ENCODE peak calls at places on chromosomes 4 and X, in seven cellular contexts. C, T, B, E, Q, I and G are unnamed samples. For H3K4me1, the result is how much of the 10 kb centered on the place peaks cover.

GRCh38 chr4:89024051-89024675 is 32.8 kb downstream of the FAM13A start:
- DNase-seq in B (peak), C (no peak), E (peak), T (no peak), Q (peak), I (peak), G (no peak)

GRCh38 chrX:13868481-13869040 is 51.7 kb upstream of the GPM6B start:
- DNase-seq in T (no peak), E (no peak), Q (no peak), C (no peak), B (no peak), I (no peak), G (no peak)

GRCh38 chr4:164956766-164957643 is 20.5 kb downstream of the TRIM61 start:
- DNase-seq in Q (peak), T (peak), I (peak), B (peak), E (peak), C (peak), G (peak)

GRCh38 chr4:17968721-17969120 is 52.8 kb downstream of the LCORL start:
- DNase-seq in E (no peak), B (no peak), I (no peak), T (no peak), C (no peak), Q (no peak), G (no peak)

GRCh38 chrX:39753296-39753996 is 344.3 kb downstream of the BCOR start:
- DNase-seq in B (peak), Q (peak), I (peak), C (no peak), E (no peak), T (no peak), G (no peak)

GRCh38 chr4:139740121-139740520 is 74.5 kb downstream of the MGST2 start:
- DNase-seq in I (no peak), C (no peak), Q (no peak), E (no peak), T (no peak), B (no peak), G (no peak)

GRCh38 chr4:182809417-182810102 is 107.6 kb downstream of the DCTD start:
- DNase-seq in T (no peak), B (no peak), I (no peak), C (no peak), Q (no peak), E (no peak), G (no peak)

GRCh38 chr4:78734451-78735003 is 41.6 kb upstream of the BMP2K start:
- DNase-seq in B (no peak), C (no peak), T (no peak), Q (no peak), I (no peak), E (no peak), G (no peak)

GRCh38 chr4:5192271-5192670 is 141.0 kb downstream of the STK32B start:
- DNase-seq in T (no peak), E (no peak), B (no peak), Q (no peak), C (no peak), I (no peak), G (no peak)

GRCh38 chr4:124806403-124806802 is 93.9 kb upstream of the ANKRD50 start:
- DNase-seq in Q (peak), T (no peak), E (no peak), I (no peak), C (no peak), B (peak), G (no peak)

GRCh38 chrX:65671286-65671685 is 3.8 kb downstream of the MSN start:
- DNase-seq in I (no peak), B (no peak), C (no peak), T (no peak), Q (no peak), E (no peak), G (no peak)
- H3K4me1 ChIP-seq in I (under half), B (under half), C (under half), T (under half), Q (under half), E (under half), G (half or more)

GRCh38 chr4:128527356-128527755 is 239.7 kb upstream of the PGRMC2 start:
- DNase-seq in E (no peak), Q (no peak), B (no peak), I (no peak), C (no peak), T (no peak), G (no peak)

GRCh38 chr4:128525387-128525786 is 237.8 kb upstream of the PGRMC2 start:
- DNase-seq in Q (no peak), C (no peak), B (peak), E (no peak), I (no peak), T (no peak), G (no peak)

GRCh38 chr4:128528177-128528576 is 240.6 kb upstream of the PGRMC2 start:
- DNase-seq in E (no peak), I (no peak), T (no peak), Q (no peak), C (no peak), B (no peak), G (no peak)

GRCh38 chr4:128524311-128524710 is 236.7 kb upstream of the PGRMC2 start:
- DNase-seq in T (no peak), I (peak), Q (no peak), B (no peak), C (no peak), E (no peak), G (peak)

DNA sequence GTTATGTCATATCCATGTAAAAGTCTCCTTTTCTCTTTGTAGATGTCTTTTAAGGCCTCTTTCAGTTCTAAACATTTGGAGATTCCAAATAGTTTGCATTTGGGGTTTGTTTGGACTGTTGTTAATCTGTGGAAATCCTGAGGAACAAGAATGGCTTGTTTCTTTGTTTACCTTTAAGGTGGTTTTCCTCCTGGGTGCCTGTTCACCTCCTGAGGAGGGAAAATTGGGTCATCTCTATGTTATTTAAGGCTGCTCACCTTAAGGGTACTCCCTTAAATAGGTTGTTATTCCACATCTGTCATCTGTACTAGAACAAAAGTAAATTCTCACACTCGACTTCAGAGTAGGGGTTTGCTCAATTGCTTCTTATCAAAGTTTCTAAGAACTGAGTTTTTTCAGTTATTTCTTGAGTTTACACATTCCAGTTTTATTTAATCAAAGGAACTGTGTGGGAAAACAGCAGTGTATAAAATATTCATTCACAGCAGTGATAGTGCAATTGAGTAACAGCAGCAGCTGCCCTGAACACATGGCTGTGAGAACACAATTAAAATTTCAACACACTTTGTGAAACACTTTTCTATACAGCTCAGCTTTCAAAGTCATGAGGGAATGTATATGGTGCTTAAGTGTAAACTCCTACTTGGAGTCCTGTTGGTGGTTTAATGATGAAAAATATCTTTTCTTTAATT is 238.5 kb upstream of the PGRMC2 start:
- DNase-seq in Q (no peak), T (no peak), C (no peak), E (no peak), B (peak), I (no peak), G (no peak)
- H3K4me1 ChIP-seq in Q (under half), T (under half), C (under half), E (under half), B (under half), I (under half), G (under half)

GRCh38 chr4:81628489-81628888 is 156.8 kb upstream of the RASGEF1B start:
- DNase-seq in E (no peak), Q (no peak), I (no peak), C (no peak), B (no peak), T (no peak), G (no peak)
- H3K4me1 ChIP-seq in E (under half), Q (under half), I (under half), C (under half), B (under half), T (under half), G (under half)

GRCh38 chr4:156941940-156942548 is 29.6 kb downstream of the PDGFC start:
- DNase-seq in E (peak), Q (no peak), C (peak), I (peak), T (no peak), B (no peak), G (peak)

GRCh38 chr4:156945532-156945931 is 26.1 kb downstream of the PDGFC start:
- DNase-seq in E (no peak), Q (no peak), B (no peak), T (no peak), C (no peak), I (no peak), G (no peak)

GRCh38 chr4:156939801-156940200 is 31.8 kb downstream of the PDGFC start:
- DNase-seq in E (no peak), Q (no peak), B (no peak), I (no peak), T (no peak), C (no peak), G (no peak)

GRCh38 chr4:156946508-156947197 is 24.9 kb downstream of the PDGFC start:
- DNase-seq in Q (no peak), E (no peak), T (no peak), C (no peak), B (no peak), I (no peak), G (no peak)

DNA sequence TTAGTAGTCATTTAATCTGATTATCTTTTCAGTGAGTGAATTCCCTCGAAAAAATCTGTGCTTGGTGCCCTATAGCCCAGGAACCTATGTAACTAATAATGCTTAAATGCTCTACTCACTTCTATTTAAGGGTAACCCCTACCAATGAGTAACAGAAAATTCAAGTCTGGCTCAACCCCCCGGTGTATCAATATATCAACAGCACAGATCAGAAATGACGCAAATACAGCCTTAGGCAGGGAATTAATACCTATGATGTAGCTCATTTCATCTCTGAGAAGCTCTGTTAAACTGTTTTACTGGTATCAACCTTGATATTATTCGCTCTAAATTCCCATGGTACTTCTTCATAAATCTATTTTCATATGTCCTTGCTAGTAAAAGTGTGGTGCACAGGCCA is 28.6 kb downstream of the PDGFC start:
- DNase-seq in B (no peak), C (no peak), Q (no peak), T (no peak), E (no peak), I (no peak), G (no peak)
- H3K4me1 ChIP-seq in B (half or more), C (under half), Q (under half), T (under half), E (under half), I (under half), G (under half)

DNA sequence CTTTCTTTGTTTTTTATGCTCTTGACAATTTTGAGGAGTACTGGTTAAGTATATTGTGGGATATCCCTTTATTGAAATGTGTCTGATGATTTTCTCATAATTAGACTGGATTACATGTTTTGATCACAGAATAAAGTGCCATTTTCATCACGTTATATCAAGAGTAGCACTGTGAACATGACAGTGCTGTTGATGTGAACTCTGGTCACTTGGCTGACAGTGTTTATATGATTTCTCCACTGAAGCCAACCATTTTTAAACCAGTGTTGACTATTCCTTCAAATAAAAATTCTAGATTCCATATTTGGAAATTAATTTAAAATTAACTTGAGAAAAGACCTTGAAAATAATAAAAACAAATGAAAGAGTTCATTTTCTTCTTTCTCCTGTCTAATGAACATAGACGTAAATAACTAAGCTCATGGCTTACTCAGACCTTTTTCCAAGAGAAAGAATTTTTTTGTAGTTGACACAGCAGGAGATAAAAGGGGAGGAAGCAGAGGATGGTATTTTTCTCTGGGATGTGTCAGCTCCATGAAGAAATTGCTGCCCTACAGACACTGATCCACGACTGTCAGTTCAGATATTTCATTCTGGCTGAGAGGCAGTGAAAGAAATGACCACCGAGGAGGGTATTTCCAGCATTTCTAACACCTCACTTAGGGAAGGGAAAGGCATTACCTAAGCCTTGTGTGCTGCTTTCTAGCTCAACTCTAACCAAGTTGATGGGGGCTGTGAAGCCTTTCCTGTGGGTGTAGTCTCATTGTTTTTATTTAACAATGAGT is 150.9 kb upstream of the ANK2 start:
- DNase-seq in T (no peak), E (no peak), C (no peak), Q (no peak), B (no peak), I (no peak), G (no peak)
- H3K4me1 ChIP-seq in T (under half), E (under half), C (under half), Q (under half), B (under half), I (under half), G (under half)